ENCODE peak calls at places on chromosome 20, in eight cellular contexts. N, V, B, O, P, X, G and F are unnamed samples.

GRCh38 chr20:59148713-59149493 is 14.7 kb upstream of the ZNF831 start:
- DNase-seq in V (no peak), N (no peak), B (no peak), G (no peak), X (no peak), P (no peak), O (no peak), F (no peak)

GRCh38 chr20:45433316-45433715 is 17.4 kb downstream of the PIGT start:
- DNase-seq in G (no peak), N (peak), P (no peak), O (peak), X (peak), B (peak), V (no peak), F (no peak)

GRCh38 chr20:62797671-62798532 is 1.6 kb downstream of the MRGBP start:
- DNase-seq in V (no peak), B (no peak), P (no peak), G (no peak), O (no peak), X (no peak), N (peak), F (no peak)

GRCh38 chr20:20276806-20277530 is 90.9 kb upstream of the INSM1 start:
- DNase-seq in N (peak), X (no peak), G (no peak), V (no peak), P (no peak), O (no peak), B (no peak), F (no peak)

GRCh38 chr20:4225778-4226177 is 210.4 kb upstream of the RNF24 start:
- DNase-seq in B (no peak), O (peak), X (peak), V (no peak), P (no peak), G (no peak), N (no peak), F (no peak)

GRCh38 chr20:11585752-11586352 is 331.8 kb upstream of the BTBD3 start:
- DNase-seq in G (no peak), V (no peak), B (no peak), X (no peak), N (no peak), P (no peak), O (no peak), F (no peak)

GRCh38 chr20:45924391-45925261 is 9.9 kb upstream of the PCIF1 start:
- DNase-seq in X (peak), V (no peak), N (peak), P (no peak), O (peak), G (no peak), B (peak), F (no peak)

GRCh38 chr20:43901296-43901695 is 13.4 kb upstream of the TOX2 start:
- DNase-seq in O (no peak), N (no peak), G (no peak), V (no peak), P (no peak), X (no peak), B (no peak), F (no peak)

GRCh38 chr20:5141615-5142014 is 14.8 kb downstream of the CDS2 start:
- DNase-seq in P (no peak), X (no peak), N (no peak), O (no peak), B (no peak), G (no peak), V (no peak), F (no peak)

GRCh38 chr20:15487682-15488081 is 1085.6 kb downstream of the KIF16B start:
- DNase-seq in N (no peak), V (no peak), O (no peak), G (no peak), X (no peak), B (no peak), P (no peak), F (no peak)

GRCh38 chr20:32079655-32080109 is 27.6 kb downstream of the HCK start:
- DNase-seq in G (peak), N (no peak), X (no peak), P (no peak), O (no peak), V (no peak), B (no peak), F (no peak)

GRCh38 chr20:6590891-6591679 is 176.4 kb upstream of the BMP2 start:
- DNase-seq in X (peak), V (no peak), N (peak), G (no peak), P (no peak), B (no peak), O (no peak), F (no peak)

GRCh38 chr20:6420336-6420735 is 297.5 kb upstream of the FERMT1 start:
- DNase-seq in X (no peak), P (no peak), V (no peak), G (no peak), O (no peak), N (no peak), B (no peak), F (no peak)

GRCh38 chr20:38564680-38565079 is 16.3 kb upstream of the ADIG start:
- DNase-seq in P (no peak), X (no peak), B (no peak), N (no peak), V (no peak), G (no peak), O (no peak), F (no peak)

GRCh38 chr20:56606174-56606945 is 22.7 kb upstream of the TFAP2C start:
- DNase-seq in O (no peak), N (peak), X (no peak), B (peak), V (no peak), G (no peak), P (no peak), F (no peak)

GRCh38 chr20:45958593-45958992 is 13.4 kb downstream of the ZNF335 start:
- DNase-seq in B (no peak), O (no peak), X (no peak), P (no peak), G (no peak), V (no peak), N (no peak), F (no peak)

GRCh38 chr20:13809373-13809772 is 24.5 kb downstream of the NDUFAF5 start:
- DNase-seq in G (no peak), X (no peak), N (no peak), B (no peak), V (no peak), P (no peak), O (no peak), F (no peak)

GRCh38 chr20:44336086-44336485 is 757 bp upstream of the R3HDML start:
- DNase-seq in P (no peak), V (no peak), B (no peak), O (no peak), G (peak), X (no peak), N (no peak), F (no peak)

GRCh38 chr20:58448958-58449357 is 59.9 kb downstream of the VAPB start:
- DNase-seq in N (no peak), O (no peak), G (no peak), X (no peak), P (no peak), B (no peak), V (no peak), F (no peak)

GRCh38 chr20:53917145-53918009 is 153.0 kb downstream of the BCAS1 start:
- DNase-seq in N (peak), B (peak), V (no peak), O (peak), G (no peak), X (peak), P (no peak), F (no peak)

GRCh38 chr20:63915471-63915870 is 20.5 kb downstream of the DNAJC5 start:
- DNase-seq in G (no peak), B (peak), V (no peak), N (no peak), O (no peak), X (no peak), P (no peak), F (no peak)

GRCh38 chr20:17657079-17657825 is 24.8 kb downstream of the RRBP1 start:
- DNase-seq in N (no peak), O (peak), B (no peak), G (no peak), P (no peak), V (no peak), X (no peak), F (no peak)

GRCh38 chr20:44247131-44247571 is at the start of gene GDAP1L1:
- DNase-seq in G (peak), V (no peak), B (no peak), P (no peak), O (no peak), X (no peak), N (no peak), F (no peak)

GRCh38 chr20:17107127-17107526 is 119.7 kb upstream of the PCSK2 start:
- DNase-seq in G (no peak), B (no peak), N (no peak), V (no peak), O (no peak), P (no peak), X (no peak), F (no peak)

GRCh38 chr20:45339084-45339483 is 9.1 kb downstream of the SDC4 start:
- DNase-seq in X (no peak), G (no peak), V (no peak), P (no peak), O (no peak), B (no peak), N (peak), F (no peak)

GRCh38 chr20:57671072-57671391 is 38.8 kb downstream of the PMEPA1 start:
- DNase-seq in V (no peak), X (no peak), O (no peak), G (no peak), N (no peak), B (no peak), P (no peak), F (no peak)

GRCh38 chr20:1792274-1792673 is 102.9 kb upstream of the SIRPA start:
- DNase-seq in P (no peak), B (no peak), X (no peak), G (no peak), N (no peak), V (no peak), O (no peak), F (no peak)

GRCh38 chr20:10619427-10619826 is 54.4 kb downstream of the JAG1 start:
- DNase-seq in B (no peak), G (no peak), V (no peak), N (no peak), O (no peak), X (peak), P (no peak), F (no peak)

GRCh38 chr20:5642155-5642981 is 107.8 kb upstream of the SHLD1 start:
- DNase-seq in N (peak), X (peak), G (no peak), O (no peak), B (peak), V (no peak), P (no peak), F (no peak)

GRCh38 chr20:38220587-38220986 is 39.9 kb downstream of the KIAA1755 start:
- DNase-seq in P (no peak), V (no peak), B (no peak), X (no peak), N (no peak), O (no peak), G (no peak), F (no peak)

GRCh38 chr20:62652051-62652893 is 10.0 kb downstream of the SLCO4A1 start:
- DNase-seq in P (peak), X (peak), G (peak), B (peak), V (peak), O (peak), N (peak), F (peak)

GRCh38 chr20:22836877-22837276 is 198.2 kb upstream of the SSTR4 start:
- DNase-seq in N (no peak), G (no peak), O (no peak), V (no peak), B (no peak), X (no peak), P (no peak), F (no peak)

GRCh38 chr20:18647777-18648176 is 59.9 kb downstream of the DTD1 start:
- DNase-seq in G (no peak), X (no peak), V (no peak), B (no peak), O (no peak), P (no peak), N (no peak), F (no peak)

GRCh38 chr20:23118144-23118543 is 32.0 kb upstream of the CD93 start:
- DNase-seq in O (no peak), P (no peak), B (no peak), G (no peak), X (no peak), V (no peak), N (no peak), F (no peak)